ENCODE peak calls at places on chromosomes 12 and 14, in seven cellular contexts. L is stimulated activated memory B cell treated with anti-CD40 and anti-IgM and Interleukin-4, amounts not matched to agents 10 μg/mL and 1 μg/mL and 100 μg/mL, for 72 hours; W is A549; G is heart left ventricle; O is T-helper 17 cell; X is right cardiac atrium; H is left cardiac atrium. T is an unnamed sample.

GRCh38 chr12:101720118-101720517 is 19.1 kb downstream of the SYCP3 start:
- ATAC-seq in L (no peak), W (no peak), G (no peak), O (no peak), X (no peak), H (no peak), T (no peak)

GRCh38 chr12:58896278-58896677 is 24.0 kb downstream of the LRIG3 start:
- ATAC-seq in L (no peak), W (no peak), G (no peak), O (no peak), X (no peak), H (no peak), T (peak; percentile 81)

GRCh38 chr12:47939009-47939601 is 24.3 kb upstream of the TMEM106C start:
- ATAC-seq in L (no peak), W (no peak), G (peak; percentile 75), O (no peak), X (peak; percentile 64), H (peak; percentile 27), T (peak; percentile 11)

GRCh38 chr14:87617079-87617478 is 375.9 kb downstream of the GALC start:
- ATAC-seq in L (no peak), W (no peak), G (no peak), O (no peak), X (peak; percentile 41), H (no peak), T (no peak)

GRCh38 chr12:81572411-81572810 is 186.7 kb downstream of the PPFIA2 start:
- ATAC-seq in L (no peak), W (no peak), G (no peak), O (no peak), X (no peak), H (no peak), T (no peak)

GRCh38 chr12:55728185-55728931 is 451 bp downstream of the CD63 start:
- ATAC-seq in L (peak; percentile 31), W (peak; percentile 36), G (peak; percentile 54), O (peak; percentile 3), X (peak; percentile 41), H (peak; percentile 59), T (peak; percentile 24)

GRCh38 chr12:49893753-49894752 is 9.6 kb downstream of the FAIM2 start:
- ATAC-seq in L (peak; percentile 73), W (peak; percentile 14), G (no peak), O (no peak), X (no peak), H (no peak), T (peak; percentile 84)

GRCh38 chr12:124884587-124885438 is 21.1 kb upstream of the SCARB1 start:
- ATAC-seq in L (peak; percentile 97), W (peak; percentile 42), G (no peak), O (peak; percentile 66), X (no peak), H (no peak), T (peak; percentile 25)

GRCh38 chr14:26846388-26846787 is 248.6 kb upstream of the NOVA1 start:
- ATAC-seq in L (no peak), W (no peak), G (no peak), O (no peak), X (no peak), H (no peak), T (no peak)

GRCh38 chr12:124428136-124428791 is 133.4 kb downstream of the RFLNA start:
- ATAC-seq in L (no peak), W (no peak), G (no peak), O (no peak), X (no peak), H (no peak), T (no peak)

GRCh38 chr12:92002673-92003382 is 142.8 kb downstream of the BTG1 start:
- ATAC-seq in L (no peak), W (no peak), G (peak; percentile 72), O (no peak), X (peak; percentile 95), H (peak; percentile 80), T (no peak)

GRCh38 chr14:35752380-35752779 is 56.7 kb downstream of the RALGAPA1 start:
- ATAC-seq in L (no peak), W (no peak), G (no peak), O (no peak), X (no peak), H (no peak), T (no peak)

GRCh38 chr14:63650336-63650952 is 8.8 kb upstream of the WDR89 start:
- ATAC-seq in L (no peak), W (peak; percentile 39), G (no peak), O (peak; percentile 97), X (no peak), H (peak; percentile 73), T (peak; percentile 23)

GRCh38 chr12:49273726-49274395 is 9.0 kb downstream of the TUBA1C start:
- ATAC-seq in L (no peak), W (no peak), G (no peak), O (no peak), X (no peak), H (no peak), T (no peak)

GRCh38 chr12:108641446-108642268 is 8.0 kb upstream of the SELPLG start:
- ATAC-seq in L (peak; percentile 54), W (no peak), G (no peak), O (no peak), X (no peak), H (peak; percentile 14), T (no peak)

GRCh38 chr12:6818246-6819006 is 3.2 kb upstream of the GPR162 start:
- ATAC-seq in L (no peak), W (no peak), G (no peak), O (no peak), X (no peak), H (no peak), T (no peak)

GRCh38 chr12:29039013-29039412 is 110.1 kb upstream of the FAR2 start:
- ATAC-seq in L (no peak), W (no peak), G (no peak), O (no peak), X (no peak), H (no peak), T (no peak)

GRCh38 chr14:72546359-72547035 is 347.4 kb downstream of the DPF3 start:
- ATAC-seq in L (no peak), W (no peak), G (peak; percentile 47), O (no peak), X (peak; percentile 26), H (peak; percentile 34), T (no peak)

GRCh38 chr12:75137896-75138295 is 71.7 kb downstream of the KCNC2 start:
- ATAC-seq in L (no peak), W (no peak), G (no peak), O (no peak), X (no peak), H (no peak), T (no peak)

GRCh38 chr14:75226755-75227544 is 50.5 kb upstream of the TMED10 start:
- ATAC-seq in L (no peak), W (no peak), G (no peak), O (no peak), X (no peak), H (no peak), T (no peak)

GRCh38 chr12:56151672-56152131 is 685 bp upstream of the MYL6B start:
- ATAC-seq in L (peak; percentile 84), W (peak; percentile 87), G (peak; percentile 34), O (peak; percentile 75), X (peak; percentile 31), H (peak; percentile 12), T (peak; percentile 73)

GRCh38 chr14:69342928-69343525 is 55.1 kb downstream of the ERH start:
- ATAC-seq in L (no peak), W (no peak), G (peak; percentile 50), O (no peak), X (no peak), H (no peak), T (no peak)

GRCh38 chr14:105974902-105975301 is 448.5 kb downstream of the TMEM121 start:
- ATAC-seq in L (no peak), W (no peak), G (no peak), O (peak; percentile 35), X (no peak), H (no peak), T (no peak)

GRCh38 chr14:52079239-52079956 is 10.5 kb upstream of the NID2 start:
- ATAC-seq in L (no peak), W (no peak), G (no peak), O (no peak), X (no peak), H (no peak), T (no peak)

GRCh38 chr14:89067293-89067972 is 243.0 kb downstream of the TTC8 start:
- ATAC-seq in L (no peak), W (no peak), G (no peak), O (peak; percentile 85), X (no peak), H (no peak), T (no peak)

GRCh38 chr12:104131609-104132008 is 6.4 kb downstream of the NFYB start:
- ATAC-seq in L (no peak), W (no peak), G (peak; percentile 66), O (no peak), X (peak; percentile 31), H (no peak), T (no peak)

GRCh38 chr14:75084513-75084912 is 15.1 kb downstream of the ZC2HC1C start:
- ATAC-seq in L (no peak), W (peak; percentile 59), G (no peak), O (no peak), X (no peak), H (no peak), T (peak; percentile 79)

GRCh38 chr12:105048315-105048714 is 35.9 kb downstream of the ALDH1L2 start:
- ATAC-seq in L (no peak), W (no peak), G (no peak), O (no peak), X (no peak), H (no peak), T (no peak)

GRCh38 chr12:94997726-94998125 is 5.8 kb downstream of the NDUFA12 start:
- ATAC-seq in L (no peak), W (no peak), G (no peak), O (no peak), X (no peak), H (no peak), T (no peak)

T was measured in esophagus mucosa.